ENCODE peak calls at places on chromosomes 16 and 17, in nine cellular contexts. One of them, this sample, is unnamed.
A peak's percentile ranks its signal among the peaks of the same experiment; 100 is the strongest.

GRCh38 chr16:4958510-4959111 is 481 bp downstream of the SEC14L5 start:
- DNase-seq in cardiac fibroblast: no peak
- DNase-seq in MM.1S: no peak
- DNase-seq in H7: peak; percentile 33
- DNase-seq in foreskin keratinocyte: no peak
- DNase-seq in IMR-90: no peak
- DNase-seq in kidney glomerular epithelial cell: no peak
- DNase-seq in tibial artery: no peak
- DNase-seq in NCI-H1694 treated with DMSO at 0.1 percent for 48 hours: no peak
- DNase-seq in this sample: no peak

GRCh38 chr17:40187238-40187637 is 10.0 kb downstream of the RAPGEFL1 start:
- DNase-seq in IMR-90: no peak
- DNase-seq in foreskin keratinocyte: no peak
- DNase-seq in tibial artery: no peak
- DNase-seq in MM.1S: no peak
- DNase-seq in cardiac fibroblast: no peak
- DNase-seq in kidney glomerular epithelial cell: no peak
- DNase-seq in NCI-H1694 treated with DMSO at 0.1 percent for 48 hours: no peak
- DNase-seq in H7: no peak
- DNase-seq in this sample: no peak

GRCh38 chr16:54287018-54287757 is 601 bp upstream of the IRX3 start:
- DNase-seq in foreskin keratinocyte: peak; percentile 55
- DNase-seq in MM.1S: no peak
- DNase-seq in kidney glomerular epithelial cell: no peak
- DNase-seq in H7: peak; percentile 79
- DNase-seq in NCI-H1694 treated with DMSO at 0.1 percent for 48 hours: no peak
- DNase-seq in IMR-90: no peak
- DNase-seq in tibial artery: no peak
- DNase-seq in cardiac fibroblast: no peak
- DNase-seq in this sample: no peak

GRCh38 chr17:80036715-80037477 is 454 bp downstream of the CCDC40 start:
- DNase-seq in NCI-H1694 treated with DMSO at 0.1 percent for 48 hours: no peak
- DNase-seq in foreskin keratinocyte: no peak
- DNase-seq in cardiac fibroblast: peak; percentile 39
- DNase-seq in tibial artery: no peak
- DNase-seq in MM.1S: no peak
- DNase-seq in H7: peak; percentile 92
- DNase-seq in kidney glomerular epithelial cell: no peak
- DNase-seq in IMR-90: no peak
- DNase-seq in this sample: no peak

GRCh38 chr16:57985204-57986121 is 14.5 kb upstream of the CNGB1 start:
- DNase-seq in IMR-90: no peak
- DNase-seq in tibial artery: no peak
- DNase-seq in NCI-H1694 treated with DMSO at 0.1 percent for 48 hours: no peak
- DNase-seq in kidney glomerular epithelial cell: no peak
- DNase-seq in cardiac fibroblast: no peak
- DNase-seq in H7: peak; percentile 82
- DNase-seq in MM.1S: no peak
- DNase-seq in foreskin keratinocyte: peak; percentile 18
- DNase-seq in this sample: no peak

GRCh38 chr17:41258406-41258805 is 3.2 kb downstream of the KRTAP9-9 start:
- DNase-seq in cardiac fibroblast: no peak
- DNase-seq in NCI-H1694 treated with DMSO at 0.1 percent for 48 hours: no peak
- DNase-seq in tibial artery: no peak
- DNase-seq in IMR-90: no peak
- DNase-seq in foreskin keratinocyte: no peak
- DNase-seq in H7: no peak
- DNase-seq in kidney glomerular epithelial cell: no peak
- DNase-seq in MM.1S: no peak
- DNase-seq in this sample: no peak

GRCh38 chr16:70523013-70523620 is at the start of gene COG4:
- DNase-seq in cardiac fibroblast: peak; percentile 88
- DNase-seq in tibial artery: peak; percentile 85
- DNase-seq in NCI-H1694 treated with DMSO at 0.1 percent for 48 hours: peak; percentile 82
- DNase-seq in IMR-90: peak; percentile 79
- DNase-seq in MM.1S: peak; percentile 90
- DNase-seq in H7: peak; percentile 94
- DNase-seq in kidney glomerular epithelial cell: peak; percentile 40
- DNase-seq in foreskin keratinocyte: peak; percentile 74
- DNase-seq in this sample: peak; percentile 88

GRCh38 chr17:51064061-51064735 is 56.5 kb downstream of the SPAG9 start:
- DNase-seq in kidney glomerular epithelial cell: peak; percentile 16
- DNase-seq in MM.1S: no peak
- DNase-seq in tibial artery: no peak
- DNase-seq in H7: no peak
- DNase-seq in NCI-H1694 treated with DMSO at 0.1 percent for 48 hours: no peak
- DNase-seq in cardiac fibroblast: no peak
- DNase-seq in foreskin keratinocyte: peak; percentile 53
- DNase-seq in IMR-90: no peak
- DNase-seq in this sample: no peak

GRCh38 chr17:17097763-17098345 is 55.6 kb downstream of the MPRIP start:
- DNase-seq in foreskin keratinocyte: no peak
- DNase-seq in kidney glomerular epithelial cell: no peak
- DNase-seq in MM.1S: no peak
- DNase-seq in tibial artery: no peak
- DNase-seq in H7: no peak
- DNase-seq in cardiac fibroblast: no peak
- DNase-seq in NCI-H1694 treated with DMSO at 0.1 percent for 48 hours: no peak
- DNase-seq in IMR-90: no peak
- DNase-seq in this sample: no peak

GRCh38 chr16:1500465-1501150 is 7.4 kb downstream of the TELO2 start:
- DNase-seq in IMR-90: no peak
- DNase-seq in cardiac fibroblast: no peak
- DNase-seq in H7: no peak
- DNase-seq in MM.1S: no peak
- DNase-seq in kidney glomerular epithelial cell: no peak
- DNase-seq in tibial artery: no peak
- DNase-seq in NCI-H1694 treated with DMSO at 0.1 percent for 48 hours: no peak
- DNase-seq in foreskin keratinocyte: no peak
- DNase-seq in this sample: no peak

GRCh38 chr17:50832267-50833227 is 2.8 kb upstream of the WFIKKN2 start:
- DNase-seq in cardiac fibroblast: no peak
- DNase-seq in H7: peak; percentile 45
- DNase-seq in foreskin keratinocyte: no peak
- DNase-seq in IMR-90: no peak
- DNase-seq in MM.1S: no peak
- DNase-seq in kidney glomerular epithelial cell: no peak
- DNase-seq in tibial artery: no peak
- DNase-seq in NCI-H1694 treated with DMSO at 0.1 percent for 48 hours: no peak
- DNase-seq in this sample: no peak

GRCh38 chr16:88099563-88099890 is 148.3 kb downstream of the BANP start:
- DNase-seq in kidney glomerular epithelial cell: no peak
- DNase-seq in cardiac fibroblast: no peak
- DNase-seq in MM.1S: no peak
- DNase-seq in IMR-90: no peak
- DNase-seq in H7: no peak
- DNase-seq in tibial artery: no peak
- DNase-seq in NCI-H1694 treated with DMSO at 0.1 percent for 48 hours: no peak
- DNase-seq in foreskin keratinocyte: no peak
- DNase-seq in this sample: no peak

GRCh38 chr17:17109896-17110295 is 67.6 kb downstream of the MPRIP start:
- DNase-seq in kidney glomerular epithelial cell: no peak
- DNase-seq in MM.1S: no peak
- DNase-seq in foreskin keratinocyte: peak; percentile 22
- DNase-seq in tibial artery: peak; percentile 41
- DNase-seq in NCI-H1694 treated with DMSO at 0.1 percent for 48 hours: no peak
- DNase-seq in IMR-90: no peak
- DNase-seq in cardiac fibroblast: no peak
- DNase-seq in H7: no peak
- DNase-seq in this sample: no peak

GRCh38 chr16:57258910-57259475 is 13.9 kb downstream of the ARL2BP start:
- DNase-seq in cardiac fibroblast: no peak
- DNase-seq in NCI-H1694 treated with DMSO at 0.1 percent for 48 hours: no peak
- DNase-seq in tibial artery: no peak
- DNase-seq in foreskin keratinocyte: peak; percentile 18
- DNase-seq in H7: peak; percentile 24
- DNase-seq in MM.1S: no peak
- DNase-seq in IMR-90: no peak
- DNase-seq in kidney glomerular epithelial cell: no peak
- DNase-seq in this sample: no peak

GRCh38 chr16:14302031-14302398 is 230.9 kb downstream of the MRTFB start:
- DNase-seq in foreskin keratinocyte: no peak
- DNase-seq in kidney glomerular epithelial cell: peak; percentile 64
- DNase-seq in IMR-90: peak; percentile 60
- DNase-seq in H7: peak; percentile 92
- DNase-seq in tibial artery: peak; percentile 47
- DNase-seq in cardiac fibroblast: peak; percentile 58
- DNase-seq in MM.1S: peak; percentile 74
- DNase-seq in NCI-H1694 treated with DMSO at 0.1 percent for 48 hours: peak; percentile 27
- DNase-seq in this sample: peak; percentile 35

GRCh38 chr16:89695875-89696597 is 5.5 kb downstream of the SPATA2L start:
- DNase-seq in MM.1S: no peak
- DNase-seq in kidney glomerular epithelial cell: no peak
- DNase-seq in H7: peak; percentile 58
- DNase-seq in IMR-90: no peak
- DNase-seq in foreskin keratinocyte: no peak
- DNase-seq in tibial artery: no peak
- DNase-seq in cardiac fibroblast: no peak
- DNase-seq in NCI-H1694 treated with DMSO at 0.1 percent for 48 hours: no peak
- DNase-seq in this sample: no peak

GRCh38 chr17:44759096-44759915 is 518 bp downstream of the ADAM11 start:
- DNase-seq in foreskin keratinocyte: no peak
- DNase-seq in MM.1S: no peak
- DNase-seq in tibial artery: no peak
- DNase-seq in H7: peak; percentile 89
- DNase-seq in IMR-90: no peak
- DNase-seq in NCI-H1694 treated with DMSO at 0.1 percent for 48 hours: no peak
- DNase-seq in kidney glomerular epithelial cell: no peak
- DNase-seq in cardiac fibroblast: no peak
- DNase-seq in this sample: no peak

GRCh38 chr17:78908426-78908825 is 5.4 kb upstream of the CEP295NL start:
- DNase-seq in NCI-H1694 treated with DMSO at 0.1 percent for 48 hours: no peak
- DNase-seq in foreskin keratinocyte: no peak
- DNase-seq in kidney glomerular epithelial cell: no peak
- DNase-seq in H7: no peak
- DNase-seq in cardiac fibroblast: no peak
- DNase-seq in tibial artery: no peak
- DNase-seq in IMR-90: no peak
- DNase-seq in MM.1S: no peak
- DNase-seq in this sample: no peak

GRCh38 chr17:50584116-50584515 is 23.6 kb downstream of the CACNA1G start:
- DNase-seq in tibial artery: no peak
- DNase-seq in kidney glomerular epithelial cell: no peak
- DNase-seq in cardiac fibroblast: no peak
- DNase-seq in IMR-90: no peak
- DNase-seq in foreskin keratinocyte: no peak
- DNase-seq in H7: no peak
- DNase-seq in NCI-H1694 treated with DMSO at 0.1 percent for 48 hours: no peak
- DNase-seq in MM.1S: no peak
- DNase-seq in this sample: no peak

GRCh38 chr16:9033125-9033830 is 58.2 kb upstream of the HAPSTR1 start:
- DNase-seq in cardiac fibroblast: peak; percentile 83
- DNase-seq in NCI-H1694 treated with DMSO at 0.1 percent for 48 hours: no peak
- DNase-seq in tibial artery: peak; percentile 25
- DNase-seq in foreskin keratinocyte: no peak
- DNase-seq in MM.1S: no peak
- DNase-seq in IMR-90: peak; percentile 71
- DNase-seq in H7: peak; percentile 84
- DNase-seq in kidney glomerular epithelial cell: no peak
- DNase-seq in this sample: peak; percentile 8

GRCh38 chr16:142405-142804 is 3.9 kb upstream of the NPRL3 start:
- DNase-seq in foreskin keratinocyte: no peak
- DNase-seq in NCI-H1694 treated with DMSO at 0.1 percent for 48 hours: no peak
- DNase-seq in cardiac fibroblast: no peak
- DNase-seq in kidney glomerular epithelial cell: no peak
- DNase-seq in tibial artery: no peak
- DNase-seq in H7: no peak
- DNase-seq in IMR-90: no peak
- DNase-seq in MM.1S: no peak
- DNase-seq in this sample: no peak

GRCh38 chr16:14249291-14250032 is 178.3 kb downstream of the MRTFB start:
- DNase-seq in IMR-90: peak; percentile 43
- DNase-seq in NCI-H1694 treated with DMSO at 0.1 percent for 48 hours: peak; percentile 20
- DNase-seq in MM.1S: peak; percentile 38
- DNase-seq in H7: peak; percentile 62
- DNase-seq in tibial artery: peak; percentile 48
- DNase-seq in kidney glomerular epithelial cell: peak; percentile 67
- DNase-seq in foreskin keratinocyte: peak; percentile 21
- DNase-seq in cardiac fibroblast: peak; percentile 64
- DNase-seq in this sample: no peak

GRCh38 chr16:11556945-11557720 is 29.6 kb downstream of the LITAF start:
- DNase-seq in kidney glomerular epithelial cell: no peak
- DNase-seq in tibial artery: no peak
- DNase-seq in foreskin keratinocyte: no peak
- DNase-seq in MM.1S: peak; percentile 29
- DNase-seq in NCI-H1694 treated with DMSO at 0.1 percent for 48 hours: no peak
- DNase-seq in cardiac fibroblast: no peak
- DNase-seq in IMR-90: no peak
- DNase-seq in H7: no peak
- DNase-seq in this sample: no peak

GRCh38 chr17:12113156-12113555 is 92.5 kb downstream of the MAP2K4 start:
- DNase-seq in H7: no peak
- DNase-seq in IMR-90: no peak
- DNase-seq in kidney glomerular epithelial cell: no peak
- DNase-seq in foreskin keratinocyte: no peak
- DNase-seq in tibial artery: no peak
- DNase-seq in NCI-H1694 treated with DMSO at 0.1 percent for 48 hours: no peak
- DNase-seq in MM.1S: no peak
- DNase-seq in cardiac fibroblast: no peak
- DNase-seq in this sample: no peak

GRCh38 chr16:11161974-11162373 is 94.0 kb downstream of the SOCS1 start:
- DNase-seq in H7: no peak
- DNase-seq in MM.1S: no peak
- DNase-seq in tibial artery: no peak
- DNase-seq in cardiac fibroblast: no peak
- DNase-seq in NCI-H1694 treated with DMSO at 0.1 percent for 48 hours: no peak
- DNase-seq in IMR-90: no peak
- DNase-seq in foreskin keratinocyte: no peak
- DNase-seq in kidney glomerular epithelial cell: no peak
- DNase-seq in this sample: no peak

GRCh38 chr16:56930516-56931252 is 1.3 kb upstream of the HERPUD1 start:
- DNase-seq in MM.1S: peak; percentile 54
- DNase-seq in H7: no peak
- DNase-seq in kidney glomerular epithelial cell: no peak
- DNase-seq in NCI-H1694 treated with DMSO at 0.1 percent for 48 hours: no peak
- DNase-seq in tibial artery: no peak
- DNase-seq in foreskin keratinocyte: no peak
- DNase-seq in cardiac fibroblast: no peak
- DNase-seq in IMR-90: no peak
- DNase-seq in this sample: peak; percentile 94

GRCh38 chr17:79415909-79416308 is 194.9 kb downstream of the RBFOX3 start:
- DNase-seq in MM.1S: no peak
- DNase-seq in IMR-90: no peak
- DNase-seq in tibial artery: no peak
- DNase-seq in kidney glomerular epithelial cell: no peak
- DNase-seq in NCI-H1694 treated with DMSO at 0.1 percent for 48 hours: no peak
- DNase-seq in H7: no peak
- DNase-seq in foreskin keratinocyte: no peak
- DNase-seq in cardiac fibroblast: no peak
- DNase-seq in this sample: no peak

GRCh38 chr17:77470800-77471733 is 330.3 kb downstream of the SEC14L1 start:
- DNase-seq in kidney glomerular epithelial cell: peak; percentile 4
- DNase-seq in NCI-H1694 treated with DMSO at 0.1 percent for 48 hours: no peak
- DNase-seq in tibial artery: no peak
- DNase-seq in MM.1S: peak; percentile 5
- DNase-seq in cardiac fibroblast: no peak
- DNase-seq in foreskin keratinocyte: no peak
- DNase-seq in IMR-90: peak; percentile 43
- DNase-seq in H7: peak; percentile 89
- DNase-seq in this sample: no peak

GRCh38 chr16:13923703-13924298 is 3.8 kb downstream of the ERCC4 start:
- DNase-seq in NCI-H1694 treated with DMSO at 0.1 percent for 48 hours: peak; percentile 73
- DNase-seq in cardiac fibroblast: peak; percentile 80
- DNase-seq in IMR-90: peak; percentile 67
- DNase-seq in tibial artery: no peak
- DNase-seq in H7: peak; percentile 39
- DNase-seq in kidney glomerular epithelial cell: peak; percentile 42
- DNase-seq in foreskin keratinocyte: peak; percentile 26
- DNase-seq in MM.1S: peak; percentile 69
- DNase-seq in this sample: peak; percentile 45

GRCh38 chr17:49971848-49972485 is 3.0 kb downstream of the DLX4 start:
- DNase-seq in IMR-90: no peak
- DNase-seq in NCI-H1694 treated with DMSO at 0.1 percent for 48 hours: no peak
- DNase-seq in MM.1S: no peak
- DNase-seq in H7: peak; percentile 83
- DNase-seq in kidney glomerular epithelial cell: no peak
- DNase-seq in foreskin keratinocyte: no peak
- DNase-seq in cardiac fibroblast: no peak
- DNase-seq in tibial artery: no peak
- DNase-seq in this sample: no peak

GRCh38 chr16:53922805-53923645 is 219.1 kb downstream of the FTO start:
- DNase-seq in IMR-90: peak; percentile 47
- DNase-seq in NCI-H1694 treated with DMSO at 0.1 percent for 48 hours: peak; percentile 88
- DNase-seq in kidney glomerular epithelial cell: peak; percentile 2
- DNase-seq in cardiac fibroblast: no peak
- DNase-seq in MM.1S: no peak
- DNase-seq in H7: no peak
- DNase-seq in foreskin keratinocyte: no peak
- DNase-seq in tibial artery: no peak
- DNase-seq in this sample: peak; percentile 79

This sample was measured in NCI-H2171.